ENCODE peak calls at places on chromosomes 16 and 17, in nine cellular contexts. One of them, this sample, is unnamed.

GRCh38 chr17:3553419-3554401 is 3.9 kb downstream of the TRPV3 start:
- DNase-seq in BJ: no peak
- DNase-seq in AG04450: no peak
- DNase-seq in breast epithelium: no peak
- DNase-seq in thoracic aorta: no peak
- DNase-seq in A549: no peak
- DNase-seq in left ventricle myocardium inferior: no peak
- DNase-seq in pancreas: no peak
- DNase-seq in endothelial cell of umbilical vein: no peak
- DNase-seq in this sample: no peak

GRCh38 chr17:17055286-17056166 is 13.3 kb downstream of the MPRIP start:
- DNase-seq in BJ: no peak
- DNase-seq in AG04450: no peak
- DNase-seq in breast epithelium: no peak
- DNase-seq in thoracic aorta: no peak
- DNase-seq in A549: peak
- DNase-seq in left ventricle myocardium inferior: no peak
- DNase-seq in pancreas: peak
- DNase-seq in endothelial cell of umbilical vein: peak
- DNase-seq in this sample: no peak

GRCh38 chr17:69818467-69818866 is 256.6 kb upstream of the KCNJ16 start:
- DNase-seq in BJ: no peak
- DNase-seq in AG04450: no peak
- DNase-seq in breast epithelium: no peak
- DNase-seq in thoracic aorta: no peak
- DNase-seq in A549: no peak
- DNase-seq in left ventricle myocardium inferior: no peak
- DNase-seq in pancreas: no peak
- DNase-seq in endothelial cell of umbilical vein: no peak
- DNase-seq in this sample: no peak

GRCh38 chr17:9811086-9811485 is 10.8 kb downstream of the GSG1L2 start:
- DNase-seq in BJ: no peak
- DNase-seq in AG04450: no peak
- DNase-seq in breast epithelium: no peak
- DNase-seq in thoracic aorta: no peak
- DNase-seq in A549: no peak
- DNase-seq in left ventricle myocardium inferior: no peak
- DNase-seq in pancreas: no peak
- DNase-seq in endothelial cell of umbilical vein: no peak
- DNase-seq in this sample: no peak

GRCh38 chr17:58991718-58992331 is 114.9 kb downstream of the TRIM37 start:
- DNase-seq in BJ: peak
- DNase-seq in AG04450: no peak
- DNase-seq in breast epithelium: no peak
- DNase-seq in thoracic aorta: no peak
- DNase-seq in A549: peak
- DNase-seq in left ventricle myocardium inferior: no peak
- DNase-seq in pancreas: no peak
- DNase-seq in endothelial cell of umbilical vein: no peak
- DNase-seq in this sample: no peak

GRCh38 chr16:14436410-14436955 is 193.6 kb downstream of the PARN start:
- DNase-seq in BJ: no peak
- DNase-seq in AG04450: no peak
- DNase-seq in breast epithelium: no peak
- DNase-seq in thoracic aorta: no peak
- DNase-seq in A549: no peak
- DNase-seq in left ventricle myocardium inferior: no peak
- DNase-seq in pancreas: no peak
- DNase-seq in endothelial cell of umbilical vein: no peak
- DNase-seq in this sample: no peak

GRCh38 chr17:7839890-7840260 is 5.9 kb downstream of the KDM6B start:
- DNase-seq in BJ: no peak
- DNase-seq in AG04450: no peak
- DNase-seq in breast epithelium: no peak
- DNase-seq in thoracic aorta: no peak
- DNase-seq in A549: peak
- DNase-seq in left ventricle myocardium inferior: no peak
- DNase-seq in pancreas: no peak
- DNase-seq in endothelial cell of umbilical vein: no peak
- DNase-seq in this sample: no peak

GRCh38 chr16:5188318-5189025 is 90.9 kb upstream of the EEF2KMT start:
- DNase-seq in BJ: no peak
- DNase-seq in AG04450: no peak
- DNase-seq in breast epithelium: no peak
- DNase-seq in thoracic aorta: no peak
- DNase-seq in A549: no peak
- DNase-seq in left ventricle myocardium inferior: no peak
- DNase-seq in pancreas: no peak
- DNase-seq in endothelial cell of umbilical vein: no peak
- DNase-seq in this sample: no peak

GRCh38 chr16:53071748-53072301 is 17.0 kb downstream of the CHD9 start:
- DNase-seq in BJ: no peak
- DNase-seq in AG04450: no peak
- DNase-seq in breast epithelium: no peak
- DNase-seq in thoracic aorta: no peak
- DNase-seq in A549: no peak
- DNase-seq in left ventricle myocardium inferior: peak
- DNase-seq in pancreas: no peak
- DNase-seq in endothelial cell of umbilical vein: peak
- DNase-seq in this sample: peak

GRCh38 chr17:66514227-66514806 is 211.9 kb downstream of the PRKCA start:
- DNase-seq in BJ: no peak
- DNase-seq in AG04450: no peak
- DNase-seq in breast epithelium: no peak
- DNase-seq in thoracic aorta: no peak
- DNase-seq in A549: no peak
- DNase-seq in left ventricle myocardium inferior: no peak
- DNase-seq in pancreas: no peak
- DNase-seq in endothelial cell of umbilical vein: no peak
- DNase-seq in this sample: no peak

GRCh38 chr17:49618112-49618611 is 42.5 kb downstream of the NXPH3 start:
- DNase-seq in BJ: no peak
- DNase-seq in AG04450: no peak
- DNase-seq in breast epithelium: no peak
- DNase-seq in thoracic aorta: no peak
- DNase-seq in A549: no peak
- DNase-seq in left ventricle myocardium inferior: no peak
- DNase-seq in pancreas: no peak
- DNase-seq in endothelial cell of umbilical vein: no peak
- DNase-seq in this sample: no peak

GRCh38 chr17:63966646-63967265 is 6.0 kb downstream of the SCN4A start:
- DNase-seq in BJ: no peak
- DNase-seq in AG04450: no peak
- DNase-seq in breast epithelium: no peak
- DNase-seq in thoracic aorta: no peak
- DNase-seq in A549: no peak
- DNase-seq in left ventricle myocardium inferior: no peak
- DNase-seq in pancreas: no peak
- DNase-seq in endothelial cell of umbilical vein: no peak
- DNase-seq in this sample: no peak

GRCh38 chr16:57544129-57544653 is 1.7 kb downstream of the ADGRG5 start:
- DNase-seq in BJ: no peak
- DNase-seq in AG04450: no peak
- DNase-seq in breast epithelium: peak
- DNase-seq in thoracic aorta: no peak
- DNase-seq in A549: no peak
- DNase-seq in left ventricle myocardium inferior: no peak
- DNase-seq in pancreas: no peak
- DNase-seq in endothelial cell of umbilical vein: no peak
- DNase-seq in this sample: no peak

DNA sequence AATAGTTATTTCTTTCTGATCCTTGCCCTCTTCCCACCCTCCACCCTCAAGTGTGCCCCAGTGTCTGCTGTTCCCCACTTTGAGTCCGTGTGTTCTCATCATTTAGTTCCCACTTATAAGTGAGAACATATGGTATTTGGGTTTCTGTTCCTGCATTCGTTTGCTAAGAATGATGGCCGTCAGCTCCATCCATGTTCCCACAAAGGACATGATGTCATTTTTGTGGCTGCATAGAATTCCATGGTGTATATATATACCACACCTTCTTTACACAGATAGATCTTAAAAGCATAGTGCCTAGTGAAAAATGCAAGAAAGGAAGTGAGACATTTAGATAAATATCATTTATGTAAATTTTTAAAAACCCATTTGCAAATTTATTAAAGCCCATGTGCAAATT is 33.1 kb downstream of the HS3ST2 start:
- DNase-seq in BJ: no peak
- DNase-seq in AG04450: no peak
- DNase-seq in breast epithelium: no peak
- DNase-seq in thoracic aorta: no peak
- DNase-seq in A549: no peak
- DNase-seq in left ventricle myocardium inferior: no peak
- DNase-seq in pancreas: no peak
- DNase-seq in endothelial cell of umbilical vein: no peak
- DNase-seq in this sample: no peak
- TF ChIP-seq CTCF in BJ: no peak
- TF ChIP-seq CTCF in AG04450: no peak
- TF ChIP-seq CTCF in breast epithelium: no peak
- TF ChIP-seq CTCF in thoracic aorta: no peak
- TF ChIP-seq CTCF in A549: no peak
- TF ChIP-seq CTCF in left ventricle myocardium inferior: no peak
- TF ChIP-seq CTCF in pancreas: no peak
- TF ChIP-seq CTCF in endothelial cell of umbilical vein: no peak
- TF ChIP-seq CTCF in this sample: no peak

GRCh38 chr17:31260151-31260550 is 36.9 kb downstream of the OMG start:
- DNase-seq in BJ: no peak
- DNase-seq in AG04450: no peak
- DNase-seq in breast epithelium: no peak
- DNase-seq in thoracic aorta: no peak
- DNase-seq in A549: no peak
- DNase-seq in left ventricle myocardium inferior: no peak
- DNase-seq in pancreas: no peak
- DNase-seq in endothelial cell of umbilical vein: no peak
- DNase-seq in this sample: no peak

GRCh38 chr17:31269178-31269577 is 27.9 kb downstream of the OMG start:
- DNase-seq in BJ: no peak
- DNase-seq in AG04450: no peak
- DNase-seq in breast epithelium: no peak
- DNase-seq in thoracic aorta: no peak
- DNase-seq in A549: no peak
- DNase-seq in left ventricle myocardium inferior: no peak
- DNase-seq in pancreas: no peak
- DNase-seq in endothelial cell of umbilical vein: no peak
- DNase-seq in this sample: no peak

GRCh38 chr17:31261596-31261995 is 35.4 kb downstream of the OMG start:
- DNase-seq in BJ: no peak
- DNase-seq in AG04450: no peak
- DNase-seq in breast epithelium: no peak
- DNase-seq in thoracic aorta: no peak
- DNase-seq in A549: no peak
- DNase-seq in left ventricle myocardium inferior: no peak
- DNase-seq in pancreas: no peak
- DNase-seq in endothelial cell of umbilical vein: no peak
- DNase-seq in this sample: no peak

GRCh38 chr17:31269597-31269996 is 27.4 kb downstream of the OMG start:
- DNase-seq in BJ: peak
- DNase-seq in AG04450: peak
- DNase-seq in breast epithelium: no peak
- DNase-seq in thoracic aorta: no peak
- DNase-seq in A549: peak
- DNase-seq in left ventricle myocardium inferior: no peak
- DNase-seq in pancreas: no peak
- DNase-seq in endothelial cell of umbilical vein: peak
- DNase-seq in this sample: no peak

DNA sequence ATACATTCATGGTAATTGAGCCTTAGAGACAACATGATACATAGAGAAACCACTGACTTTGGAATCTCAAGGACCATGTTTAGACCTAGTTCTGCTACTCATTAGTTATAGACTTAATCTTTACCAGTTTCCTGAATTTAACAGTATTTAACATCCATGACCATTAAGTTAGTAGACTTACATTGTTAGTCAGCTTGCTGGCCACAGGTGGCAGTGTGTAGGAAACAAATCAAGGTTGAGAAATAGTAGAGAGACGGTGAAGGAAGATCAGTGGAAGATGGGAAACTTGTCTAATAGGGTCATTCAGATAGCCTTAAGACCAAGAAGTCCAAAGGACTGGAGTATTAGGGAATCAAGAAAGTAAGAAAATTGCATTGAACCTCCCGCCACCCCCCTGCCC is 31.0 kb downstream of the OMG start:
- DNase-seq in BJ: no peak
- DNase-seq in AG04450: no peak
- DNase-seq in breast epithelium: no peak
- DNase-seq in thoracic aorta: no peak
- DNase-seq in A549: peak
- DNase-seq in left ventricle myocardium inferior: no peak
- DNase-seq in pancreas: no peak
- DNase-seq in endothelial cell of umbilical vein: no peak
- DNase-seq in this sample: no peak
- TF ChIP-seq CTCF in BJ: peak
- TF ChIP-seq CTCF in AG04450: peak
- TF ChIP-seq CTCF in breast epithelium: no peak
- TF ChIP-seq CTCF in thoracic aorta: no peak
- TF ChIP-seq CTCF in A549: peak
- TF ChIP-seq CTCF in left ventricle myocardium inferior: no peak
- TF ChIP-seq CTCF in pancreas: no peak
- TF ChIP-seq CTCF in endothelial cell of umbilical vein: no peak
- TF ChIP-seq CTCF in this sample: no peak

GRCh38 chr16:69532761-69533459 is 32.9 kb upstream of the NFAT5 start:
- DNase-seq in BJ: no peak
- DNase-seq in AG04450: no peak
- DNase-seq in breast epithelium: no peak
- DNase-seq in thoracic aorta: no peak
- DNase-seq in A549: peak
- DNase-seq in left ventricle myocardium inferior: no peak
- DNase-seq in pancreas: no peak
- DNase-seq in endothelial cell of umbilical vein: no peak
- DNase-seq in this sample: no peak
- TF ChIP-seq CTCF in BJ: no peak
- TF ChIP-seq CTCF in AG04450: no peak
- TF ChIP-seq CTCF in breast epithelium: no peak
- TF ChIP-seq CTCF in thoracic aorta: no peak
- TF ChIP-seq CTCF in A549: no peak
- TF ChIP-seq CTCF in left ventricle myocardium inferior: no peak
- TF ChIP-seq CTCF in pancreas: no peak
- TF ChIP-seq CTCF in endothelial cell of umbilical vein: no peak
- TF ChIP-seq CTCF in this sample: no peak

DNA sequence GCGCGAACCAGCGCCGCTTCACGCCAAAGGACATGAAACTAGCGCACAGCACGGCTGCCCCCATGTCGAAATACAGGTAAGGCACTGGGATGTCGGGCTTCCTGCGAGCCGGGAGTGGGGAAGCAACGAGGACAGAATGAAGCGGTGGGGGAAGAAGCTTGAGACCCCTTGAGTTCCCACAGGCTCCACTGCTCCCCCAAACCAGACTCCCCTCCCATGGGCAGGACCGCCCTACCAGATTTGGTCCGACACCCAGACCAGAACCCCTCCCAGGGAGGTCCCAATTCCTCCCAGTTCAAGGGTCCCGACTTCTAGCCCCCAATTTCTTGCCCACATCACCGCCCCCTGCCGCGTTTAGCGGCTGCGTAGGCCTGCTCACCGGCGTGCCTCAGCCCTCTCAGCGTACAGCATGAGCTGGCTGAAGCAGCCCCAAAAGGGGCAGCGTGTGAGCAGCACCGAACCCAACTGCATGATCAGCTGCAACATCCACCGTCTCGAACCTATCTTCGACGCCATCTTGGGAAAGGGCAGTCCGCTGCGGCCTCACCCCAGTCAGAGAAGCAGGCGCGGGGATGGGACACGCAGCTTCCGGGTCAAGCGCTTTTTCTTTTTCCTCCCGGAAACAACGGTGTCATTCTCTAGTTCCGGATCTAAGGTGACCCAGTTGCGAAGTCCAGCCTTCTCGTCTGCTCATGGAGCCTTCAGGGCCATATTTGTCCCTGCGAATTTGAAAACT is at the start of gene TMEM101:
- DNase-seq in BJ: peak
- DNase-seq in AG04450: peak
- DNase-seq in breast epithelium: peak
- DNase-seq in thoracic aorta: peak
- DNase-seq in A549: peak
- DNase-seq in left ventricle myocardium inferior: peak
- DNase-seq in pancreas: peak
- DNase-seq in endothelial cell of umbilical vein: peak
- DNase-seq in this sample: peak
- TF ChIP-seq CTCF in BJ: no peak
- TF ChIP-seq CTCF in AG04450: no peak
- TF ChIP-seq CTCF in breast epithelium: no peak
- TF ChIP-seq CTCF in thoracic aorta: no peak
- TF ChIP-seq CTCF in A549: no peak
- TF ChIP-seq CTCF in left ventricle myocardium inferior: no peak
- TF ChIP-seq CTCF in pancreas: no peak
- TF ChIP-seq CTCF in endothelial cell of umbilical vein: no peak
- TF ChIP-seq CTCF in this sample: no peak